ENCODE peak calls at places on chromosomes 13 and 19, in six cellular contexts. F is transverse colon, D is body of pancreas, K is left ventricle myocardium inferior, G is mammary epithelial cell, C is lower lobe of right lung. J is an unnamed sample. For H3K9me3, the result is how much of the 10 kb centered on the place peaks cover.

GRCh38 chr19:58555920-58556632 is 1.2 kb upstream of the CHMP2A start:
- DNase-seq in D (no peak), F (no peak), K (peak), C (no peak), G (no peak), J (no peak)

GRCh38 chr13:113187905-113188595 is 20.4 kb downstream of the PCID2 start:
- DNase-seq in C (no peak), D (no peak), K (no peak), G (no peak), F (no peak), J (no peak)

GRCh38 chr19:39160889-39161672 is 35.5 kb downstream of the PAK4 start:
- DNase-seq in D (no peak), F (no peak), C (no peak), K (no peak), G (peak), J (no peak)

GRCh38 chr19:58042709-58043340 is 9.0 kb downstream of the ZSCAN1 start:
- DNase-seq in D (peak), F (no peak), K (no peak), C (no peak), G (no peak), J (peak)

GRCh38 chr13:86559915-86560314 is 760.7 kb upstream of the SLITRK6 start:
- DNase-seq in F (no peak), K (no peak), G (no peak), C (no peak), D (no peak), J (no peak)

GRCh38 chr13:22262328-22262920 is 591.6 kb downstream of the FGF9 start:
- DNase-seq in F (no peak), D (no peak), K (no peak), G (no peak), C (no peak), J (no peak)

GRCh38 chr19:1475751-1476437 is 3.1 kb downstream of the C19orf25 start:
- DNase-seq in C (no peak), K (no peak), D (no peak), G (no peak), F (no peak), J (no peak)

GRCh38 chr13:83086948-83087347 is 795.3 kb downstream of the SLITRK1 start:
- DNase-seq in D (no peak), K (no peak), G (no peak), F (no peak), C (no peak), J (no peak)

GRCh38 chr19:19594371-19594770 is 24.1 kb downstream of the PBX4 start:
- DNase-seq in K (no peak), C (no peak), D (no peak), F (no peak), G (no peak), J (no peak)

GRCh38 chr13:105035092-105035491 is 1500.4 kb downstream of the EFNB2 start:
- DNase-seq in F (no peak), G (no peak), D (no peak), C (no peak), K (no peak), J (peak)

GRCh38 chr19:38617283-38617763 is 430 bp downstream of the MAP4K1 start:
- DNase-seq in D (no peak), F (no peak), K (no peak), G (no peak), C (no peak), J (no peak)

GRCh38 chr13:39418424-39418823 is 184.6 kb downstream of the LHFPL6 start:
- DNase-seq in D (no peak), G (no peak), C (no peak), K (no peak), F (no peak), J (no peak)

GRCh38 chr13:98468929-98469328 is 108.0 kb downstream of the STK24 start:
- DNase-seq in C (no peak), F (no peak), K (no peak), D (no peak), G (no peak), J (no peak)

GRCh38 chr19:4054471-4055208 is 12.1 kb downstream of the ZBTB7A start:
- DNase-seq in F (no peak), C (peak), K (no peak), D (no peak), G (no peak), J (no peak)

GRCh38 chr13:40961826-40962225 is 57.3 kb downstream of the ELF1 start:
- DNase-seq in C (no peak), F (no peak), D (no peak), K (no peak), G (no peak), J (no peak)
- H3K27ac ChIP-seq in C (no peak), F (no peak), D (no peak), K (no peak), G (no peak), J (no peak)

GRCh38 chr19:51901860-51902259 is 3.0 kb downstream of the ZNF649 start:
- DNase-seq in F (no peak), K (no peak), G (no peak), D (no peak), C (no peak), J (no peak)
- H3K9me3 ChIP-seq in F (under half), K (under half), G (under half), D (under half), C (half or more), J (under half)

GRCh38 chr19:34678085-34678412 is 571 bp downstream of the ZNF302 start:
- DNase-seq in D (peak), G (no peak), K (no peak), F (no peak), C (no peak), J (no peak)
- H3K27ac ChIP-seq in D (peak), G (peak), K (peak), F (peak), C (peak), J (peak)

GRCh38 chr13:108572782-108573211 is 56.6 kb upstream of the MYO16 start:
- DNase-seq in G (peak), K (no peak), F (no peak), C (no peak), D (no peak), J (no peak)

GRCh38 chr13:108574856-108575255 is 54.6 kb upstream of the MYO16 start:
- DNase-seq in F (no peak), K (no peak), G (no peak), C (no peak), D (no peak), J (no peak)

GRCh38 chr13:108573455-108573854 is 56.0 kb upstream of the MYO16 start:
- DNase-seq in G (no peak), F (no peak), K (no peak), C (no peak), D (no peak), J (no peak)

DNA sequence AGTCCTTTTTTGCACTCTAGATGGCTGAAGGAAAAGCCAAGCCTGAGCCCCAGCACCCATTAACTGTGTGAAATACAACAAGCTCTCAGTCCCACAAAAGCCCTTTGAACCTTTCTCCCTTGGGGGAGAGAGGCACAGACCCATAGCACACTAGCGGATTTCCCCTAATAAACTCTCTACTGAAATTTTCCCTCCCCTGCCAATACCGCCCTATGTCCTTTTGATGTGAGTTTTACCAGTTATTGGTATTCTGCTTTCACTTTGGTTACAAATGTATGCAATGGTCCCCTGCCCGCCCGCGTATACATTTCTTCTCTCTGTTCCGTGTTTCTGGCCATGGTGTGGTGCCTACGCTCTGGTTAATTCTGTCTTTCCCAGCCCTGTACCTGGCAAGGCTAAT is 54.0 kb upstream of the MYO16 start:
- DNase-seq in F (no peak), C (no peak), K (no peak), D (no peak), G (no peak), J (no peak)
- H3K9me3 ChIP-seq in F (under half), C (under half), K (under half), D (under half), G (under half), J (under half)

GRCh38 chr19:44304659-44305193 is at the start of gene ZNF235:
- DNase-seq in D (peak), F (peak), G (peak), C (peak), K (peak), J (peak)
- H3K27ac ChIP-seq in D (peak), F (peak), G (peak), C (peak), K (peak), J (no peak)